ENCODE peak calls at places on chromosome 6, in eight cellular contexts. One of them, this sample, is unnamed.

GRCh38 chr6:163284151-163284550 is 130.4 kb upstream of the QKI start:
- DNase-seq in endodermal cell: no peak
- DNase-seq in Peyer's patch: no peak
- DNase-seq in ovary: no peak
- DNase-seq in cardiac muscle cell: no peak
- DNase-seq in esophagus squamous epithelium: no peak
- DNase-seq in SK-N-SH: no peak
- DNase-seq in fibroblast of lung: no peak
- DNase-seq in this sample: no peak

GRCh38 chr6:1067346-1067745 is 244.6 kb upstream of the FOXQ1 start:
- DNase-seq in endodermal cell: no peak
- DNase-seq in Peyer's patch: no peak
- DNase-seq in ovary: no peak
- DNase-seq in cardiac muscle cell: no peak
- DNase-seq in esophagus squamous epithelium: no peak
- DNase-seq in SK-N-SH: no peak
- DNase-seq in fibroblast of lung: no peak
- DNase-seq in this sample: no peak

GRCh38 chr6:34745277-34746103 is 11.8 kb upstream of the SNRPC start:
- DNase-seq in endodermal cell: no peak
- DNase-seq in Peyer's patch: peak; percentile 79
- DNase-seq in ovary: no peak
- DNase-seq in cardiac muscle cell: no peak
- DNase-seq in esophagus squamous epithelium: no peak
- DNase-seq in SK-N-SH: no peak
- DNase-seq in fibroblast of lung: peak; percentile 90
- DNase-seq in this sample: no peak

GRCh38 chr6:154164397-154164796 is 125.4 kb downstream of the OPRM1 start:
- DNase-seq in endodermal cell: no peak
- DNase-seq in Peyer's patch: no peak
- DNase-seq in ovary: peak; percentile 81
- DNase-seq in cardiac muscle cell: no peak
- DNase-seq in esophagus squamous epithelium: no peak
- DNase-seq in SK-N-SH: no peak
- DNase-seq in fibroblast of lung: peak; percentile 88
- DNase-seq in this sample: peak; percentile 72

GRCh38 chr6:7267521-7268091 is 45.4 kb downstream of the SSR1 start:
- DNase-seq in endodermal cell: no peak
- DNase-seq in Peyer's patch: peak; percentile 58
- DNase-seq in ovary: no peak
- DNase-seq in cardiac muscle cell: no peak
- DNase-seq in esophagus squamous epithelium: no peak
- DNase-seq in SK-N-SH: peak; percentile 64
- DNase-seq in fibroblast of lung: peak; percentile 96
- DNase-seq in this sample: no peak

GRCh38 chr6:63464060-63464459 is 108.2 kb upstream of the LOC128125822 start:
- DNase-seq in endodermal cell: no peak
- DNase-seq in Peyer's patch: no peak
- DNase-seq in ovary: no peak
- DNase-seq in cardiac muscle cell: no peak
- DNase-seq in esophagus squamous epithelium: no peak
- DNase-seq in SK-N-SH: no peak
- DNase-seq in fibroblast of lung: no peak
- DNase-seq in this sample: no peak

GRCh38 chr6:161373905-161374451 is 100.1 kb upstream of the AGPAT4 start:
- DNase-seq in endodermal cell: peak; percentile 93
- DNase-seq in Peyer's patch: peak; percentile 84
- DNase-seq in ovary: peak; percentile 79
- DNase-seq in cardiac muscle cell: peak; percentile 76
- DNase-seq in esophagus squamous epithelium: no peak
- DNase-seq in SK-N-SH: peak; percentile 78
- DNase-seq in fibroblast of lung: peak; percentile 36
- DNase-seq in this sample: peak; percentile 72

GRCh38 chr6:8047466-8048292 is 16.5 kb downstream of the BLOC1S5 start:
- DNase-seq in endodermal cell: no peak
- DNase-seq in Peyer's patch: no peak
- DNase-seq in ovary: no peak
- DNase-seq in cardiac muscle cell: no peak
- DNase-seq in esophagus squamous epithelium: no peak
- DNase-seq in SK-N-SH: no peak
- DNase-seq in fibroblast of lung: peak; percentile 55
- DNase-seq in this sample: no peak

GRCh38 chr6:36442083-36442670 is 477 bp downstream of the PXT1 start:
- DNase-seq in endodermal cell: peak; percentile 48
- DNase-seq in Peyer's patch: no peak
- DNase-seq in ovary: no peak
- DNase-seq in cardiac muscle cell: no peak
- DNase-seq in esophagus squamous epithelium: no peak
- DNase-seq in SK-N-SH: no peak
- DNase-seq in fibroblast of lung: no peak
- DNase-seq in this sample: no peak

GRCh38 chr6:130282234-130282995 is 59.7 kb upstream of the SAMD3 start:
- DNase-seq in endodermal cell: no peak
- DNase-seq in Peyer's patch: no peak
- DNase-seq in ovary: no peak
- DNase-seq in cardiac muscle cell: peak; percentile 36
- DNase-seq in esophagus squamous epithelium: no peak
- DNase-seq in SK-N-SH: peak; percentile 1
- DNase-seq in fibroblast of lung: peak; percentile 13
- DNase-seq in this sample: no peak

GRCh38 chr6:136820541-136820940 is 1.9 kb upstream of the PEX7 start:
- DNase-seq in endodermal cell: no peak
- DNase-seq in Peyer's patch: no peak
- DNase-seq in ovary: no peak
- DNase-seq in cardiac muscle cell: no peak
- DNase-seq in esophagus squamous epithelium: no peak
- DNase-seq in SK-N-SH: no peak
- DNase-seq in fibroblast of lung: no peak
- DNase-seq in this sample: no peak

GRCh38 chr6:3612341-3613041 is 139.0 kb downstream of the PXDC1 start:
- DNase-seq in endodermal cell: no peak
- DNase-seq in Peyer's patch: peak; percentile 4
- DNase-seq in ovary: no peak
- DNase-seq in cardiac muscle cell: no peak
- DNase-seq in esophagus squamous epithelium: no peak
- DNase-seq in SK-N-SH: no peak
- DNase-seq in fibroblast of lung: peak; percentile 95
- DNase-seq in this sample: no peak

GRCh38 chr6:145339089-145339488 is 396.2 kb downstream of the EPM2A start:
- DNase-seq in endodermal cell: no peak
- DNase-seq in Peyer's patch: no peak
- DNase-seq in ovary: no peak
- DNase-seq in cardiac muscle cell: no peak
- DNase-seq in esophagus squamous epithelium: no peak
- DNase-seq in SK-N-SH: no peak
- DNase-seq in fibroblast of lung: no peak
- DNase-seq in this sample: no peak

GRCh38 chr6:165676435-165677068 is 13.5 kb upstream of the PDE10A start:
- DNase-seq in endodermal cell: no peak
- DNase-seq in Peyer's patch: no peak
- DNase-seq in ovary: no peak
- DNase-seq in cardiac muscle cell: no peak
- DNase-seq in esophagus squamous epithelium: no peak
- DNase-seq in SK-N-SH: no peak
- DNase-seq in fibroblast of lung: peak; percentile 77
- DNase-seq in this sample: no peak

GRCh38 chr6:125748534-125749111 is 809 bp upstream of the HEY2 start:
- DNase-seq in endodermal cell: no peak
- DNase-seq in Peyer's patch: no peak
- DNase-seq in ovary: no peak
- DNase-seq in cardiac muscle cell: peak; percentile 35
- DNase-seq in esophagus squamous epithelium: no peak
- DNase-seq in SK-N-SH: peak; percentile 36
- DNase-seq in fibroblast of lung: peak; percentile 20
- DNase-seq in this sample: no peak

GRCh38 chr6:33205172-33206026 is 944 bp downstream of the HSD17B8 start:
- DNase-seq in endodermal cell: peak; percentile 77
- DNase-seq in Peyer's patch: no peak
- DNase-seq in ovary: no peak
- DNase-seq in cardiac muscle cell: no peak
- DNase-seq in esophagus squamous epithelium: no peak
- DNase-seq in SK-N-SH: peak; percentile 42
- DNase-seq in fibroblast of lung: peak; percentile 92
- DNase-seq in this sample: no peak

GRCh38 chr6:64489760-64490159 is 854.2 kb downstream of the PHF3 start:
- DNase-seq in endodermal cell: no peak
- DNase-seq in Peyer's patch: no peak
- DNase-seq in ovary: no peak
- DNase-seq in cardiac muscle cell: no peak
- DNase-seq in esophagus squamous epithelium: no peak
- DNase-seq in SK-N-SH: no peak
- DNase-seq in fibroblast of lung: no peak
- DNase-seq in this sample: no peak

GRCh38 chr6:170102582-170103481 is 188.0 kb downstream of the DLL1 start:
- DNase-seq in endodermal cell: peak; percentile 31
- DNase-seq in Peyer's patch: peak; percentile 38
- DNase-seq in ovary: peak; percentile 6
- DNase-seq in cardiac muscle cell: no peak
- DNase-seq in esophagus squamous epithelium: no peak
- DNase-seq in SK-N-SH: no peak
- DNase-seq in fibroblast of lung: no peak
- DNase-seq in this sample: no peak

GRCh38 chr6:160259143-160259425 is 463 bp upstream of the SLC22A2 start:
- DNase-seq in endodermal cell: no peak
- DNase-seq in Peyer's patch: no peak
- DNase-seq in ovary: no peak
- DNase-seq in cardiac muscle cell: no peak
- DNase-seq in esophagus squamous epithelium: no peak
- DNase-seq in SK-N-SH: no peak
- DNase-seq in fibroblast of lung: no peak
- DNase-seq in this sample: no peak

GRCh38 chr6:6843057-6843627 is 254.6 kb downstream of the LY86 start:
- DNase-seq in endodermal cell: peak; percentile 73
- DNase-seq in Peyer's patch: peak; percentile 4
- DNase-seq in ovary: no peak
- DNase-seq in cardiac muscle cell: no peak
- DNase-seq in esophagus squamous epithelium: no peak
- DNase-seq in SK-N-SH: no peak
- DNase-seq in fibroblast of lung: peak; percentile 56
- DNase-seq in this sample: no peak

GRCh38 chr6:12331474-12331873 is 41.3 kb downstream of the EDN1 start:
- DNase-seq in endodermal cell: no peak
- DNase-seq in Peyer's patch: no peak
- DNase-seq in ovary: no peak
- DNase-seq in cardiac muscle cell: no peak
- DNase-seq in esophagus squamous epithelium: no peak
- DNase-seq in SK-N-SH: peak; percentile 47
- DNase-seq in fibroblast of lung: no peak
- DNase-seq in this sample: no peak

GRCh38 chr6:29516108-29516507 is 28.4 kb upstream of the MAS1L start:
- DNase-seq in endodermal cell: peak; percentile 12
- DNase-seq in Peyer's patch: no peak
- DNase-seq in ovary: no peak
- DNase-seq in cardiac muscle cell: no peak
- DNase-seq in esophagus squamous epithelium: no peak
- DNase-seq in SK-N-SH: no peak
- DNase-seq in fibroblast of lung: peak; percentile 72
- DNase-seq in this sample: no peak

GRCh38 chr6:89302936-89303335 is 12.2 kb downstream of the GABRR2 start:
- DNase-seq in endodermal cell: no peak
- DNase-seq in Peyer's patch: no peak
- DNase-seq in ovary: no peak
- DNase-seq in cardiac muscle cell: no peak
- DNase-seq in esophagus squamous epithelium: no peak
- DNase-seq in SK-N-SH: no peak
- DNase-seq in fibroblast of lung: no peak
- DNase-seq in this sample: no peak

GRCh38 chr6:137733353-137733746 is 133.7 kb upstream of the TNFAIP3 start:
- DNase-seq in endodermal cell: no peak
- DNase-seq in Peyer's patch: no peak
- DNase-seq in ovary: no peak
- DNase-seq in cardiac muscle cell: no peak
- DNase-seq in esophagus squamous epithelium: no peak
- DNase-seq in SK-N-SH: no peak
- DNase-seq in fibroblast of lung: no peak
- DNase-seq in this sample: no peak

GRCh38 chr6:120899932-120900331 is 434.3 kb downstream of the TBC1D32 start:
- DNase-seq in endodermal cell: no peak
- DNase-seq in Peyer's patch: no peak
- DNase-seq in ovary: no peak
- DNase-seq in cardiac muscle cell: no peak
- DNase-seq in esophagus squamous epithelium: no peak
- DNase-seq in SK-N-SH: no peak
- DNase-seq in fibroblast of lung: no peak
- DNase-seq in this sample: no peak

DNA sequence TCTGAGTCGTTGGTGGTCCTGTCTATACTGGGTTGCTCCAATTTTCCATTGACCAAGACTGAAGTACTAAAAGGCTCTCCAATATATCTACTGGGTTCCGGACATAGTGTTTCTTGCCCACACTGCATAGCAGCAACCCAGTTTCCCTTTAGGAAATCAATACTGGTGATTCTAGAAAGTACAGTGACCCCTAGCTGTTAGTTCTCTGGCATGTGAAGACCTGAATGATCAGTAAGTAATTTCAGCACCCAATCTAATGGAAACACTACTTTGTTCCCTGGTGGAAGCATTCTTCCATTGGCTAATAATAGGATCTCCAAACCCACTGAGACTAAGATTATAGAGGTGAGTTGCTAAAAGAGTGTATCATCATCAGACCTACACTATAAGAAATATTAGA is 40.8 kb upstream of the STMND1 start:
- DNase-seq in endodermal cell: no peak
- DNase-seq in Peyer's patch: no peak
- DNase-seq in ovary: no peak
- DNase-seq in cardiac muscle cell: no peak
- DNase-seq in esophagus squamous epithelium: no peak
- DNase-seq in SK-N-SH: no peak
- DNase-seq in fibroblast of lung: no peak
- DNase-seq in this sample: no peak
- TF ChIP-seq CTCF in endodermal cell: peak; percentile 60
- TF ChIP-seq CTCF in Peyer's patch: no peak
- TF ChIP-seq CTCF in ovary: no peak
- TF ChIP-seq CTCF in cardiac muscle cell: no peak
- TF ChIP-seq CTCF in esophagus squamous epithelium: no peak
- TF ChIP-seq CTCF in SK-N-SH: no peak
- TF ChIP-seq CTCF in fibroblast of lung: no peak
- TF ChIP-seq CTCF in this sample: no peak

GRCh38 chr6:14934011-14934410 is 311.9 kb upstream of the JARID2 start:
- DNase-seq in endodermal cell: no peak
- DNase-seq in Peyer's patch: no peak
- DNase-seq in ovary: no peak
- DNase-seq in cardiac muscle cell: no peak
- DNase-seq in esophagus squamous epithelium: no peak
- DNase-seq in SK-N-SH: no peak
- DNase-seq in fibroblast of lung: no peak
- DNase-seq in this sample: no peak
- H3K4me1 ChIP-seq in endodermal cell: no peaks in the 10 kb centered on the region
- H3K4me1 ChIP-seq in Peyer's patch: peaks cover 3% of the 10 kb centered on the region
- H3K4me1 ChIP-seq in ovary: no peaks in the 10 kb centered on the region
- H3K4me1 ChIP-seq in cardiac muscle cell: peaks cover 13% of the 10 kb centered on the region
- H3K4me1 ChIP-seq in esophagus squamous epithelium: no peaks in the 10 kb centered on the region
- H3K4me1 ChIP-seq in SK-N-SH: no peaks in the 10 kb centered on the region
- H3K4me1 ChIP-seq in fibroblast of lung: no peaks in the 10 kb centered on the region
- H3K4me1 ChIP-seq in this sample: no peaks in the 10 kb centered on the region

GRCh38 chr6:119127627-119128026 is 49.2 kb upstream of the FAM184A start:
- DNase-seq in endodermal cell: no peak
- DNase-seq in Peyer's patch: no peak
- DNase-seq in ovary: no peak
- DNase-seq in cardiac muscle cell: no peak
- DNase-seq in esophagus squamous epithelium: no peak
- DNase-seq in SK-N-SH: no peak
- DNase-seq in fibroblast of lung: no peak
- DNase-seq in this sample: no peak
- TF ChIP-seq CTCF in endodermal cell: no peak
- TF ChIP-seq CTCF in Peyer's patch: no peak
- TF ChIP-seq CTCF in ovary: no peak
- TF ChIP-seq CTCF in cardiac muscle cell: no peak
- TF ChIP-seq CTCF in esophagus squamous epithelium: no peak
- TF ChIP-seq CTCF in SK-N-SH: no peak
- TF ChIP-seq CTCF in fibroblast of lung: no peak
- TF ChIP-seq CTCF in this sample: no peak

GRCh38 chr6:18136260-18136659 is 13.8 kb upstream of the NHLRC1 start:
- DNase-seq in endodermal cell: no peak
- DNase-seq in Peyer's patch: no peak
- DNase-seq in ovary: no peak
- DNase-seq in cardiac muscle cell: no peak
- DNase-seq in esophagus squamous epithelium: no peak
- DNase-seq in SK-N-SH: no peak
- DNase-seq in fibroblast of lung: no peak
- DNase-seq in this sample: no peak
- H3K4me1 ChIP-seq in endodermal cell: no peaks in the 10 kb centered on the region
- H3K4me1 ChIP-seq in Peyer's patch: no peaks in the 10 kb centered on the region
- H3K4me1 ChIP-seq in ovary: no peaks in the 10 kb centered on the region
- H3K4me1 ChIP-seq in cardiac muscle cell: no peaks in the 10 kb centered on the region
- H3K4me1 ChIP-seq in esophagus squamous epithelium: no peaks in the 10 kb centered on the region
- H3K4me1 ChIP-seq in SK-N-SH: no peaks in the 10 kb centered on the region
- H3K4me1 ChIP-seq in fibroblast of lung: no peaks in the 10 kb centered on the region
- H3K4me1 ChIP-seq in this sample: no peaks in the 10 kb centered on the region